ENCODE peak calls at places on chromosomes 4 and X, in four cellular contexts. L, C, B and T are unnamed samples.

GRCh38 chrX:149453911-149454820 is 50.9 kb downstream of the IDS start:
- DNase-seq in L (no peak), C (no peak), B (no peak), T (no peak)

GRCh38 chr4:25767877-25768475 is 94.8 kb downstream of the SEL1L3 start:
- DNase-seq in L (peak; percentile 48), C (peak; percentile 62), B (no peak), T (no peak)

GRCh38 chr4:41832961-41833360 is 84.4 kb upstream of the PHOX2B start:
- DNase-seq in L (no peak), C (no peak), B (no peak), T (no peak)

GRCh38 chr4:113499696-113500095 is 261.8 kb downstream of the CAMK2D start:
- DNase-seq in L (no peak), C (peak; percentile 35), B (no peak), T (no peak)

GRCh38 chrX:39381446-39381845 is 580.2 kb downstream of the MID1IP1 start:
- DNase-seq in L (no peak), C (no peak), B (no peak), T (no peak)

GRCh38 chr4:44629280-44629866 is 22.1 kb downstream of the YIPF7 start:
- DNase-seq in L (peak; percentile 47), C (peak; percentile 41), B (peak; percentile 12), T (peak; percentile 9)

GRCh38 chr4:38396091-38396490 is 267.9 kb upstream of the KLF3 start:
- DNase-seq in L (no peak), C (no peak), B (no peak), T (no peak)

GRCh38 chr4:155899891-155900290 is 3.6 kb upstream of the TDO2 start:
- DNase-seq in L (no peak), C (no peak), B (no peak), T (no peak)

GRCh38 chrX:2451456-2452316 is 49.1 kb downstream of the DHRSX start:
- DNase-seq in L (peak; percentile 20), C (no peak), B (no peak), T (peak; percentile 66)

GRCh38 chrX:153831435-153832150 is 1.2 kb upstream of the PDZD4 start:
- DNase-seq in L (no peak), C (no peak), B (no peak), T (no peak)

GRCh38 chrX:109632906-109633504 is 8.0 kb upstream of the KCNE5 start:
- DNase-seq in L (peak; percentile 36), C (no peak), B (no peak), T (no peak)

GRCh38 chr4:182560358-182560757 is 317.2 kb downstream of the TENM3 start:
- DNase-seq in L (no peak), C (no peak), B (no peak), T (peak; percentile 82)

GRCh38 chrX:133544105-133544504 is 128.8 kb upstream of the GPC4 start:
- DNase-seq in L (no peak), C (peak; percentile 65), B (no peak), T (no peak)

GRCh38 chr4:4860803-4861591 is 1.5 kb downstream of the MSX1 start:
- DNase-seq in L (no peak), C (peak; percentile 29), B (no peak), T (no peak)

GRCh38 chr4:101515566-101515965 is 168.2 kb upstream of the PPP3CA start:
- DNase-seq in L (no peak), C (no peak), B (no peak), T (no peak)

GRCh38 chrX:75273483-75273882 is 402 bp upstream of the UPRT start:
- DNase-seq in L (peak; percentile 23), C (no peak), B (no peak), T (no peak)

GRCh38 chr4:108031427-108032083 is 41.9 kb downstream of the HADH start:
- DNase-seq in L (no peak), C (no peak), B (no peak), T (no peak)

DNA sequence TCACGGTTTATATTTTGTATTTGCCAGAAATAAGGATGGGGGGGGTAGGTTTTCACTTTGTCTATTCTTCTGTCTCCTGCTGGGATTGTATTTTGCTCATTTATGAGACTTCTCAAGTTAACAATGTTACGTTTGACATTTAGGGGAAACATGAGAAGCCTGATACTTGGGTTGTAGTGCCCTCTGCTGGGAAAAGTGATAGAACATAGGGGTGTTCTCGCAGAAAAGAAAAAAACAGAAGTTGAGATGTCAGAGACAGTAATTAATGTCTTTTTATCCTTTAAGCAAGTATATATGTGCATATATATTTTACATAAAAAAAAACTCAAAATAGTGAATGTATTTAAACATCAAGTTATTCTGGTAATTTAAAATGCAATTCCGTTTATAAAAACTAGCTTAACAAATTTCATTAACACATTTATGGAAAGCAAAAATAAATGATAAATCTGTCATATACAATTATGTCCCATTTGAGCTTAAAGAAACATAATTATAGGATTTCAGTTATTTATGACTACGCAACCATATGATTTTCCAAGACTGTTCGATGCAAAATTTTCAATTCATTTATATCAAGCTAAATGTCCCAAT is 46.0 kb upstream of the TMPRSS11F start:
- DNase-seq in L (peak; percentile 47), C (peak; percentile 44), B (peak; percentile 20), T (no peak)
- TF ChIP-seq BRCA1 in L (no peak), C (no peak), B (no peak), T (no peak)

DNA sequence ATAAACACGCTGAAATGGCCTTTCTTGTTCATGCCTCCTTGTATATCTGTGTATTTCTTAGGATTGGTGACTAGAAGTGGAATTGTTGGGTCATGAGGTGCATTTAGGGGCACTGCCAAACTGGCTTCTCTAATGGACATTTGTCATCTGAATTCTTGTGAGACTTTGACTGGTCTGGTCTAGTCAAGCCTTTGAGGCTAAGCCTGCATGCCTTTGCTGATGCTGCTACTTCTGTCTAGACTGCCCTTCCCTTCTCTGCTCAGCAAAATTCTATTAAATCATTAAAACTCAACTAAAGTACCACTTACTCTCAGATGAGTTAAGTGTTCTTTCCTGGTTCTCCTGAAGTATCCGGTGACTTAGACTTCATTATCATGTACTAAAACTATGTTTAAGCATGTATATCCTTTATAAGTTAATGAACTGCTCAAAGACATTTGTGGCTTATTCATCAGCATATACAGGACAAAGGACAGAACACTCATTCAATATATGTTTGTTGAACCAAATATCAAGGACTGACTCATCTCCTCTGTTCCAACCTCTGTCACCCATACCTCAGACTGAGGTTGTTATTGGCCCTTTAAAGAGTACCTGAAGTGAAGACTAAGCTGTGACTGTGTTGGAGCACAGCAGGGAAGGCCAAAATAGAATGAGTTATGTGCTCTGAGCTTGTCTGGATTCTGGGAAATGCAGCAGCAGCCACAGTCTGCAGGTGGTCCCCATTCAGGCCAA is 9.0 kb downstream of the TCEAL1 start:
- DNase-seq in L (no peak), C (no peak), B (no peak), T (no peak)
- TF ChIP-seq BRCA1 in L (no peak), C (no peak), B (no peak), T (no peak)

GRCh38 chrX:66071116-66071515 is 31.2 kb upstream of the VSIG4 start:
- DNase-seq in L (no peak), C (no peak), B (no peak), T (no peak)

GRCh38 chrX:66076801-66077200 is 36.9 kb upstream of the VSIG4 start:
- DNase-seq in L (no peak), C (no peak), B (no peak), T (no peak)

GRCh38 chrX:66074920-66075879 is 35.3 kb upstream of the VSIG4 start:
- DNase-seq in L (no peak), C (no peak), B (peak; percentile 17), T (no peak)
- TF ChIP-seq BRCA1 in L (no peak), C (no peak), B (no peak), T (no peak)

GRCh38 chrX:51975360-51975759 is 81.9 kb downstream of the MAGED1 start:
- DNase-seq in L (no peak), C (peak; percentile 4), B (no peak), T (no peak)
- TF ChIP-seq BRCA1 in L (no peak), C (no peak), B (no peak), T (no peak)

DNA sequence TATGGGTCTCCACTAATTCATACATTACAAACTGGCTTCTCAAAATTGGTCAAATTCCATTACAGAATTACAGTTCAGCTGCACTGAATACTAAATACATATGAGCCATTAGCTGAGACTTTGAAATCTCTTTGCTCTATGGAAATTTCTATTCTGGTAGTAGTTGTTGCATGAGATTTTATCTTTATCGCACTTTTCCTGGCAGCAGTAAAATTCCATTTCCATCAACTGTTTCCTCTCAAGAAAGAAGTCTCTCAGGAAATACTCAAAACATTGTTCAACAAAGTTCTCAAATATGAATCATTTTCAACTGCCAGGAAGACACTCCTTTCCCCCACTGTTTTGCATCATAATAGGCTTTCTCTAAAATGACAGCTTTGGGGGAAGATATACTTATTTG is 51.3 kb downstream of the ATP11C start:
- DNase-seq in L (no peak), C (no peak), B (no peak), T (no peak)
- TF ChIP-seq BRCA1 in L (no peak), C (no peak), B (no peak), T (no peak)

DNA sequence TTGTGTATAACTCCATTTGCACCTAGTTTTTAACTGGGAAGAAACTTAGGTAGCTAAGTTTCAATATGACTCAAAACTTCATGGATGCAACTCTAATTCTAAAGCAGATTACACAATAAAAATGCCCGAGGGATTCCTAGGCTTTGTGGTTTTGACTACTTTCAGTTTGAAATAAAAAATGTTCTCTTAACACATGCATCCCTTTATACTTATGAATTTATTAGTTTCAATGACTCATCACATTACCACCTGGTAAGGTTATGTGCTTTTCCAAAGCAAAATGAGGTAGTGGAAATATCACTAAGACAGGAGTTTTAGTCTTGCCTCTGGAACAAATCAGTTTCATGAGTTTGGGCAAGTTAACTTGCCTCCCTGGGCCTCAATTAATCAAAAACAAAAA is 125.5 kb downstream of the OPHN1 start:
- DNase-seq in L (no peak), C (no peak), B (no peak), T (no peak)
- TF ChIP-seq BRCA1 in L (no peak), C (no peak), B (no peak), T (no peak)

GRCh38 chrX:31036895-31037294 is 34.9 kb downstream of the FTHL17 start:
- DNase-seq in L (peak; percentile 36), C (peak; percentile 42), B (no peak), T (peak; percentile 45)
- TF ChIP-seq BRCA1 in L (no peak), C (no peak), B (no peak), T (no peak)

GRCh38 chr4:18981234-18981615 is 959.7 kb upstream of the LCORL start:
- DNase-seq in L (no peak), C (no peak), B (no peak), T (no peak)

GRCh38 chr4:18976884-18977283 is 955.3 kb upstream of the LCORL start:
- DNase-seq in L (no peak), C (no peak), B (no peak), T (no peak)

GRCh38 chr4:18975916-18976610 is 954.5 kb upstream of the LCORL start:
- DNase-seq in L (no peak), C (no peak), B (no peak), T (no peak)

DNA sequence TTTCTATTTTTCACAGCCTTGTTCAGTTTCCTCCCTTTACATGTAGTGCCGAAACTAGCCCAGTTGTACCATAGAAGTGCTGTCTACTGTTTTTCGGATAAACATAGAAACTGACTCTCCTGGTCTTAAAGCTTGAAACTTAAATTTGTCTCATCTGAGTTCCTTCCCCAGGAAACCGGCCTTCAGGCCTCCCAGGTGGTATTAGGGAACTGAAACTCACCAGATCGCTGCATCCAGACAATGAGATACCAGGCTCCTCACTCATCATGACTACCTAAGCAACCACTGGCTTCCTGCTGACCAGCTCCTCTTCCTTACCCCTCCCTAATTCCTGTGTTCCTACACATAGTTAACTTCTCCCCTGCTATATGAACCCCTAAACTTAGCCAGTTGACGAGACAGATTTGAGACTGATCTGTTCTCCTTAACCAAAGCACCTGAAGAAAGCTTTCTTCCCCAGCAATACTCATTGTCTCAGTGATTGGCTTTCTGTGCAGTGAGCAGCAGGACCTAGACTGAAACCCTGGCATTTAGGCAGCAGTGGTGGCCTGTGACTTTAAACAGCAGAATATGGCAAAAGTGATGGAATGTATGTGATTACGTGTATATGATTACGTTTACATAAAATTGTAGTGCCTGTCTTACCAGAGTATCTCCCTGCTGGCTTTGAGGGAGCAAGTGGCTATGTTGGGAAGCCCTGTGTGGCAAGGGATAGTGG is 959.1 kb upstream of the LCORL start:
- DNase-seq in L (no peak), C (no peak), B (peak; percentile 19), T (no peak)
- TF ChIP-seq BRCA1 in L (no peak), C (no peak), B (no peak), T (no peak)